ENCODE peak calls at places on chromosomes 3 and 15, in nine cellular contexts. D, B, Z, P, E, N, Q, F and Y are unnamed samples.

GRCh38 chr3:122920986-122921385 is 106.6 kb downstream of the SEMA5B start:
- DNase-seq in D (no peak), B (no peak), Z (no peak), P (no peak), E (no peak), N (no peak), Q (no peak), F (no peak), Y (no peak)

GRCh38 chr3:70803891-70804290 is 491.5 kb upstream of the MDFIC2 start:
- DNase-seq in D (no peak), B (no peak), Z (no peak), P (no peak), E (no peak), N (no peak), Q (no peak), F (no peak), Y (no peak)

GRCh38 chr15:66670698-66671580 is 31.1 kb upstream of the SMAD6 start:
- DNase-seq in D (peak; percentile 33), B (no peak), Z (no peak), P (no peak), E (no peak), N (no peak), Q (no peak), F (no peak), Y (no peak)

GRCh38 chr15:35914573-35914972 is 368.6 kb upstream of the DPH6 start:
- DNase-seq in D (no peak), B (no peak), Z (no peak), P (no peak), E (no peak), N (no peak), Q (no peak), F (no peak), Y (no peak)

GRCh38 chr3:94978076-94978475 is 915.2 kb downstream of the NSUN3 start:
- DNase-seq in D (no peak), B (no peak), Z (no peak), P (no peak), E (no peak), N (no peak), Q (no peak), F (no peak), Y (no peak)

GRCh38 chr15:52780172-52780980 is 9.8 kb downstream of the ONECUT1 start:
- DNase-seq in D (peak; percentile 71), B (no peak), Z (peak; percentile 36), P (peak; percentile 51), E (no peak), N (peak; percentile 84), Q (peak; percentile 83), F (peak; percentile 64), Y (no peak)

GRCh38 chr15:54305138-54305537 is 326.9 kb downstream of the UNC13C start:
- DNase-seq in D (no peak), B (no peak), Z (no peak), P (no peak), E (no peak), N (no peak), Q (no peak), F (no peak), Y (no peak)

GRCh38 chr15:90872481-90873184 is 4.2 kb downstream of the FURIN start:
- DNase-seq in D (no peak), B (no peak), Z (no peak), P (no peak), E (no peak), N (no peak), Q (peak; percentile 70), F (peak; percentile 70), Y (no peak)

GRCh38 chr3:71380096-71380495 is 203.4 kb downstream of the FOXP1 start:
- DNase-seq in D (no peak), B (no peak), Z (no peak), P (no peak), E (no peak), N (no peak), Q (no peak), F (no peak), Y (no peak)

GRCh38 chr15:100457201-100457600 is 71.5 kb downstream of the CERS3 start:
- DNase-seq in D (no peak), B (no peak), Z (no peak), P (no peak), E (no peak), N (no peak), Q (no peak), F (no peak), Y (no peak)

GRCh38 chr3:134430950-134431445 is 54.8 kb downstream of the ANAPC13 start:
- DNase-seq in D (no peak), B (no peak), Z (no peak), P (no peak), E (no peak), N (no peak), Q (no peak), F (no peak), Y (no peak)

GRCh38 chr15:70324001-70324974 is 226.6 kb upstream of the TLE3 start:
- DNase-seq in D (no peak), B (no peak), Z (no peak), P (no peak), E (no peak), N (no peak), Q (no peak), F (no peak), Y (no peak)